ENCODE peak calls at places on chromosomes 13 and 19, in eight cellular contexts. S, T, J, P, V, B, U and L are unnamed samples. For H3K4me1 and H3K27me3, the result is how much of the 10 kb centered on the place peaks cover.

GRCh38 chr19:49469828-49470614 is 4.0 kb upstream of the FLT3LG start:
- DNase-seq in P (no peak), J (no peak), B (no peak), V (no peak), T (peak), U (no peak), S (no peak), L (no peak)

GRCh38 chr13:114131581-114132418 is 623 bp downstream of the RASA3 start:
- DNase-seq in V (no peak), U (no peak), B (peak), J (no peak), P (peak), T (no peak), S (no peak), L (no peak)

GRCh38 chr13:113954046-113954841 is 19.6 kb downstream of the C13orf46 start:
- DNase-seq in U (no peak), S (no peak), B (no peak), T (no peak), P (peak), V (no peak), J (peak), L (no peak)

GRCh38 chr13:37360556-37360955 is 238.0 kb downstream of the POSTN start:
- DNase-seq in P (no peak), J (no peak), T (no peak), U (no peak), S (no peak), V (no peak), B (no peak), L (no peak)

GRCh38 chr13:27362064-27362751 is 62.2 kb upstream of the GTF3A start:
- DNase-seq in J (peak), S (peak), V (no peak), P (peak), T (peak), U (peak), B (peak), L (peak)

GRCh38 chr19:6278051-6278450 is 1.7 kb downstream of the MLLT1 start:
- DNase-seq in V (no peak), P (no peak), T (no peak), U (no peak), J (no peak), B (no peak), S (no peak), L (no peak)

GRCh38 chr19:50431343-50432220 is 1.1 kb upstream of the MYBPC2 start:
- DNase-seq in P (peak), U (peak), S (peak), J (peak), B (peak), V (no peak), T (peak), L (peak)

GRCh38 chr19:52896431-52897148 is 845 bp downstream of the ZNF320 start:
- DNase-seq in V (no peak), J (peak), U (peak), P (peak), S (peak), T (peak), B (peak), L (peak)

GRCh38 chr19:10677796-10678195 is 23.4 kb upstream of the QTRT1 start:
- DNase-seq in B (no peak), T (peak), U (no peak), S (peak), P (no peak), J (no peak), V (no peak), L (no peak)

GRCh38 chr13:78241278-78241919 is 322.8 kb upstream of the EDNRB start:
- DNase-seq in T (no peak), J (no peak), S (no peak), B (no peak), V (no peak), U (no peak), P (peak), L (peak)

GRCh38 chr19:33292595-33293254 is 9.6 kb downstream of the CEBPA start:
- DNase-seq in V (no peak), P (peak), U (peak), B (peak), S (no peak), J (no peak), T (no peak), L (peak)

GRCh38 chr13:43170497-43170896 is 147.1 kb downstream of the DNAJC15 start:
- DNase-seq in T (no peak), J (no peak), B (no peak), V (no peak), S (no peak), P (no peak), U (no peak), L (no peak)

GRCh38 chr13:48741377-48741776 is 87.6 kb downstream of the CYSLTR2 start:
- DNase-seq in U (no peak), V (no peak), P (no peak), J (no peak), S (peak), B (no peak), T (no peak), L (no peak)

DNA sequence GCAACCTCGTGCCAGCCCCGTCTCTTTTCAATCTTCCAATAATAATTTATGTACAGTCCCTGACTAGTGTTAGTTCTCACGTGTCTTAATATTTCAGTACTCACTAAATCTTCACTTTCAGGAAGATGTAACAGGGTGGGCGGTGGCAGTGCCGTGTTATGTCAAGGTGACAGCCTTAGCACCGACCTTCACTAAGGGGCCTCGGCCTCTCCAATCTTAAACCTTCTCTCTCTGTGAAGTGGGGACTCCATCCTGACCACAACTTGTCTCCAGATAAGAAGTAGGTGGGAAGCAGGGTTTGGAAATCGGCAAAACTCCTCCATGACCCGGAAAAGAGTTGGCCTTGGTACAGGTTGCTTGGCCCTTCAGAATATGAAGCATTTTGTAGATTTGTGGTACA is 1.8 kb downstream of the RPS19 start:
- DNase-seq in S (no peak), T (no peak), B (no peak), P (no peak), V (no peak), U (no peak), J (no peak), L (no peak)
- H3K4me1 ChIP-seq in S (half or more), T (under half), B (under half), P (under half), V (under half), U (under half), J (under half), L (under half)

DNA sequence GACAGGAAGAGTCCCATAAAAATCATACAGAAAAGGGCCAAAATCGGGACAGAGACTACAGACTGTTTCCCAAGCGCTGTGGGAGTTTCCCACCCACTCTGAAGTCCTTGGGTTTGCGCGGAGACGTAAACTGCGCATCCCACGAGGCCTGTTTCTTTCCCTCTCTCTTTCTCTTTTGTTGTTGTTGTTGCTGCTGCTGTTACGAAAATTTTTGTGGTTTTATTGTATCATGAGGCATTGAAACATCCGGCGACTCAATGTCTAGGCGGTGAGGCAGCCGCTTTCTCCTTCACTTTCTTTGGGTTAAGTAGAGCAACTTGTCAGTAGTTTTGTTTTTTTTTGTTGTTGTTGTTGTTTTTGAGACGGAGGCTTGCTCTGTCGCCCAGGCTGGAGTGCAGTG is 1.6 kb upstream of the PPP1R12C start:
- DNase-seq in P (no peak), J (no peak), S (no peak), T (no peak), V (no peak), U (no peak), B (no peak), L (no peak)
- H3K27ac ChIP-seq in P (peak), J (no peak), S (no peak), T (no peak), V (no peak), U (no peak), B (no peak), L (no peak)

GRCh38 chr13:111537843-111538499 is 217.5 kb downstream of the TEX29 start:
- DNase-seq in T (no peak), J (no peak), V (no peak), B (no peak), P (no peak), S (no peak), U (no peak), L (no peak)
- H3K27me3 ChIP-seq in T (half or more), J (under half), V (under half), B (under half), P (under half), S (under half), U (under half), L (under half)

GRCh38 chr13:45113809-45114208 is 6.5 kb upstream of the GTF2F2 start:
- DNase-seq in T (no peak), J (no peak), P (no peak), B (no peak), S (no peak), U (no peak), V (no peak), L (no peak)
- H3K4me1 ChIP-seq in T (under half), J (under half), P (under half), B (under half), S (under half), U (under half), V (under half), L (under half)

GRCh38 chr19:2040647-2041435 is 10.2 kb downstream of the MKNK2 start:
- DNase-seq in S (no peak), U (no peak), J (no peak), T (no peak), B (no peak), P (no peak), V (no peak), L (no peak)
- H3K27ac ChIP-seq in S (peak), U (peak), J (peak), T (peak), B (peak), P (peak), V (peak), L (peak)

GRCh38 chr19:485583-486236 is 10.6 kb upstream of the MADCAM1 start:
- DNase-seq in U (no peak), B (no peak), J (no peak), P (peak), S (peak), V (no peak), T (no peak), L (no peak)

GRCh38 chr19:482186-483041 is 13.9 kb upstream of the MADCAM1 start:
- DNase-seq in T (no peak), U (no peak), B (no peak), S (no peak), J (no peak), V (no peak), P (no peak), L (no peak)

GRCh38 chr19:485122-485521 is 11.2 kb upstream of the MADCAM1 start:
- DNase-seq in P (no peak), B (no peak), S (no peak), U (no peak), V (no peak), T (no peak), J (no peak), L (no peak)

GRCh38 chr19:483332-484072 is 12.8 kb upstream of the MADCAM1 start:
- DNase-seq in B (no peak), P (no peak), J (no peak), S (no peak), V (no peak), T (no peak), U (no peak), L (no peak)

GRCh38 chr19:484494-484893 is 11.8 kb upstream of the MADCAM1 start:
- DNase-seq in S (no peak), J (no peak), V (no peak), U (no peak), T (no peak), B (no peak), P (no peak), L (no peak)
- H3K27me3 ChIP-seq in S (under half), J (under half), V (under half), U (under half), T (under half), B (under half), P (under half), L (under half)